ENCODE peak calls at places on chromosomes 2 and 18, in seven cellular contexts. O is non-pigmented ciliary epithelial cell; I is NCI-H1694 treated with DMSO at 0.1 percent for 48 hours; U is stimulated activated CD4-positive, alpha-beta T cell treated with anti-CD3 and anti-CD28 coated beads, Interleukin-1b, Interleukin-23, amount 100 ng/mL, for 1 hour; Z is CD8-positive, alpha-beta memory T cell; A is uterus; H is HEK293T. L is an unnamed sample.

GRCh38 chr2:167898297-167898696 is 349.1 kb downstream of the STK39 start:
- DNase-seq in O (no peak), I (no peak), U (no peak), Z (no peak), A (no peak), H (no peak), L (no peak)

GRCh38 chr2:34736482-34736881 is 1137.4 kb upstream of the FAM98A start:
- DNase-seq in O (no peak), I (no peak), U (no peak), Z (no peak), A (no peak), H (no peak), L (no peak)

GRCh38 chr18:68429809-68430208 is 285.1 kb downstream of the TMX3 start:
- DNase-seq in O (no peak), I (no peak), U (no peak), Z (no peak), A (no peak), H (no peak), L (no peak)

GRCh38 chr2:55718165-55719008 is 24.7 kb upstream of the PNPT1 start:
- DNase-seq in O (no peak), I (peak), U (no peak), Z (no peak), A (peak), H (peak), L (no peak)

GRCh38 chr18:41266616-41267015 is 688.4 kb upstream of the PIK3C3 start:
- DNase-seq in O (peak), I (no peak), U (no peak), Z (no peak), A (no peak), H (no peak), L (no peak)

GRCh38 chr2:234546770-234547169 is 49.9 kb upstream of the ARL4C start:
- DNase-seq in O (no peak), I (no peak), U (no peak), Z (no peak), A (no peak), H (no peak), L (no peak)

GRCh38 chr18:30652377-30652776 is 390.2 kb downstream of the DSC3 start:
- DNase-seq in O (no peak), I (no peak), U (no peak), Z (no peak), A (no peak), H (no peak), L (no peak)

GRCh38 chr2:120014231-120014990 is 1.5 kb downstream of the EPB41L5 start:
- DNase-seq in O (no peak), I (peak), U (no peak), Z (no peak), A (no peak), H (no peak), L (no peak)

GRCh38 chr2:238382381-238382781 is 44.3 kb upstream of the ASB1 start:
- DNase-seq in O (no peak), I (no peak), U (no peak), Z (no peak), A (no peak), H (no peak), L (no peak)

GRCh38 chr2:215950009-215950408 is 63.3 kb downstream of the MREG start:
- DNase-seq in O (no peak), I (peak), U (no peak), Z (peak), A (no peak), H (peak), L (no peak)

GRCh38 chr2:197242719-197243118 is 67.9 kb downstream of the ANKRD44 start:
- DNase-seq in O (no peak), I (no peak), U (no peak), Z (no peak), A (no peak), H (no peak), L (no peak)

GRCh38 chr18:45916302-45916701 is 50.8 kb downstream of the EPG5 start:
- DNase-seq in O (no peak), I (no peak), U (no peak), Z (no peak), A (no peak), H (peak), L (no peak)

GRCh38 chr18:34659579-34660517 is 50.2 kb upstream of the DTNA start:
- DNase-seq in O (peak), I (no peak), U (no peak), Z (no peak), A (peak), H (peak), L (peak)

GRCh38 chr2:123808243-123808642 is 216.8 kb upstream of the CNTNAP5 start:
- DNase-seq in O (no peak), I (no peak), U (no peak), Z (no peak), A (no peak), H (no peak), L (no peak)

GRCh38 chr2:184162426-184162825 is 435.9 kb upstream of the ZNF804A start:
- DNase-seq in O (no peak), I (no peak), U (no peak), Z (no peak), A (no peak), H (no peak), L (no peak)

GRCh38 chr2:230230087-230230486 is 4.6 kb downstream of the SP140 start:
- DNase-seq in O (peak), I (no peak), U (no peak), Z (no peak), A (no peak), H (no peak), L (no peak)

GRCh38 chr2:205060269-205060668 is 515.0 kb downstream of the PARD3B start:
- DNase-seq in O (peak), I (no peak), U (no peak), Z (no peak), A (no peak), H (no peak), L (no peak)

GRCh38 chr2:129762386-129763189 is 216.9 kb upstream of the RAB6C start:
- DNase-seq in O (no peak), I (no peak), U (no peak), Z (no peak), A (no peak), H (no peak), L (no peak)

GRCh38 chr18:3720818-3721545 is 271.0 kb downstream of the TGIF1 start:
- DNase-seq in O (no peak), I (no peak), U (no peak), Z (no peak), A (no peak), H (no peak), L (no peak)

GRCh38 chr2:9975328-9975727 is 23.8 kb downstream of the GRHL1 start:
- DNase-seq in O (no peak), I (no peak), U (no peak), Z (no peak), A (no peak), H (no peak), L (no peak)

GRCh38 chr2:193806088-193806774 is 1611.5 kb upstream of the TMEFF2 start:
- DNase-seq in O (no peak), I (no peak), U (no peak), Z (no peak), A (no peak), H (peak), L (no peak)

GRCh38 chr2:127419448-127420038 is 1.3 kb downstream of the PROC start:
- DNase-seq in O (no peak), I (no peak), U (no peak), Z (no peak), A (no peak), H (no peak), L (no peak)

GRCh38 chr18:8207996-8208395 is 401.2 kb upstream of the RAB12 start:
- DNase-seq in O (no peak), I (no peak), U (no peak), Z (no peak), A (no peak), H (no peak), L (no peak)

GRCh38 chr2:8522682-8523081 is 159.2 kb upstream of the ID2 start:
- DNase-seq in O (no peak), I (no peak), U (no peak), Z (peak), A (no peak), H (no peak), L (peak)

GRCh38 chr2:215830313-215830712 is 183.0 kb downstream of the MREG start:
- DNase-seq in O (no peak), I (no peak), U (no peak), Z (no peak), A (peak), H (no peak), L (no peak)

GRCh38 chr2:56753182-56753581 is 569.4 kb downstream of the CCDC85A start:
- DNase-seq in O (no peak), I (no peak), U (no peak), Z (no peak), A (no peak), H (no peak), L (no peak)

GRCh38 chr2:37632310-37632709 is 39.1 kb downstream of the CDC42EP3 start:
- DNase-seq in O (no peak), I (no peak), U (no peak), Z (no peak), A (no peak), H (no peak), L (no peak)

GRCh38 chr2:39487398-39488250 is 50.5 kb upstream of the MAP4K3 start:
- DNase-seq in O (no peak), I (no peak), U (no peak), Z (no peak), A (no peak), H (no peak), L (no peak)

GRCh38 chr18:57806891-57807280 is 3.8 kb upstream of the ATP8B1 start:
- DNase-seq in O (no peak), I (no peak), U (no peak), Z (no peak), A (no peak), H (no peak), L (no peak)

L was measured in posterior vena cava.